ENCODE peak calls at places on chromosomes 3 and 15, in five cellular contexts. I is KBM-7, Y is ecto neural progenitor cell, Z is NCI-H1694 treated with DMSO at 0.1 percent for 48 hours, M is neural progenitor cell. Q is an unnamed sample.

GRCh38 chr3:41370307-41370706 is 171.0 kb downstream of the CTNNB1 start:
- DNase-seq in I (no peak), Y (no peak), Z (no peak), M (no peak), Q (no peak)

GRCh38 chr3:37974121-37974927 is 16.3 kb upstream of the VILL start:
- DNase-seq in I (peak), Y (no peak), Z (no peak), M (peak), Q (peak)

GRCh38 chr3:99651561-99651960 is 13.2 kb downstream of the COL8A1 start:
- DNase-seq in I (no peak), Y (no peak), Z (no peak), M (no peak), Q (no peak)

GRCh38 chr3:184160456-184160855 is 5.3 kb downstream of the DVL3 start:
- DNase-seq in I (no peak), Y (no peak), Z (no peak), M (no peak), Q (no peak)

GRCh38 chr3:141876891-141877561 is 583 bp downstream of the ATP1B3 start:
- DNase-seq in I (no peak), Y (peak), Z (no peak), M (peak), Q (no peak)

GRCh38 chr15:89756897-89757296 is 5.8 kb upstream of the MESP1 start:
- DNase-seq in I (no peak), Y (no peak), Z (no peak), M (no peak), Q (peak)

GRCh38 chr3:126279853-126280252 is 77.4 kb downstream of the KLF15 start:
- DNase-seq in I (no peak), Y (no peak), Z (no peak), M (no peak), Q (no peak)

GRCh38 chr15:26615188-26615926 is 157.5 kb downstream of the GABRB3 start:
- DNase-seq in I (no peak), Y (no peak), Z (no peak), M (no peak), Q (no peak)

GRCh38 chr3:23640472-23641146 is 165.1 kb upstream of the UBE2E1 start:
- DNase-seq in I (no peak), Y (no peak), Z (no peak), M (no peak), Q (no peak)

GRCh38 chr15:25182736-25183445 is 228.1 kb downstream of the SNRPN start:
- DNase-seq in I (no peak), Y (peak), Z (no peak), M (no peak), Q (no peak)

GRCh38 chr15:47812436-47813109 is 95.3 kb downstream of the SEMA6D start:
- DNase-seq in I (no peak), Y (no peak), Z (no peak), M (no peak), Q (no peak)

GRCh38 chr3:69425249-69425648 is 39.4 kb upstream of the FRMD4B start:
- DNase-seq in I (peak), Y (no peak), Z (no peak), M (peak), Q (peak)

GRCh38 chr3:181880339-181880738 is 168.6 kb downstream of the SOX2 start:
- DNase-seq in I (no peak), Y (peak), Z (no peak), M (peak), Q (no peak)

Q was measured in HuH-7.